ENCODE peak calls at places on chromosomes 16 and 17, in four cellular contexts. T, Y, A and C are unnamed samples.

GRCh38 chr16:85288341-85288868 is 176.1 kb upstream of the CIBAR2 start:
- DNase-seq in T (no peak), Y (no peak), A (no peak), C (no peak)

GRCh38 chr16:52912565-52913173 is 140.0 kb downstream of the CHD9NB start:
- DNase-seq in T (peak), Y (peak), A (peak), C (peak)

GRCh38 chr17:1736348-1737281 is 6.1 kb upstream of the SERPINF2 start:
- DNase-seq in T (peak), Y (no peak), A (peak), C (no peak)

GRCh38 chr17:66834919-66835454 is at the start of gene CACNG5:
- DNase-seq in T (no peak), Y (no peak), A (no peak), C (peak)

GRCh38 chr16:85417156-85417860 is 195.8 kb upstream of the GSE1 start:
- DNase-seq in T (no peak), Y (no peak), A (no peak), C (no peak)

GRCh38 chr16:69105501-69106361 is at the start of gene HAS3:
- DNase-seq in T (peak), Y (peak), A (peak), C (peak)

GRCh38 chr17:44386182-44386525 is 3.3 kb downstream of the ITGA2B start:
- DNase-seq in T (no peak), Y (no peak), A (no peak), C (no peak)

GRCh38 chr16:53083123-53083522 is 28.3 kb downstream of the CHD9 start:
- DNase-seq in T (peak), Y (no peak), A (peak), C (no peak)

GRCh38 chr17:48546187-48546923 is 1.4 kb upstream of the HOXB2 start:
- DNase-seq in T (no peak), Y (no peak), A (peak), C (peak)

GRCh38 chr17:74943808-74944522 is 8.3 kb downstream of the OTOP3 start:
- DNase-seq in T (no peak), Y (no peak), A (no peak), C (peak)

GRCh38 chr16:59859606-59860402 is 1125.7 kb upstream of the GOT2 start:
- DNase-seq in T (no peak), Y (no peak), A (no peak), C (no peak)

GRCh38 chr17:15475620-15476354 is 8.4 kb upstream of the CDRT4 start:
- DNase-seq in T (no peak), Y (no peak), A (peak), C (no peak)

GRCh38 chr16:81641403-81642106 is 137.5 kb upstream of the PLCG2 start:
- DNase-seq in T (no peak), Y (peak), A (no peak), C (peak)

GRCh38 chr16:21001262-21001661 is 100.7 kb downstream of the LYRM1 start:
- DNase-seq in T (peak), Y (peak), A (peak), C (peak)

GRCh38 chr17:57649731-57650484 is 95.2 kb downstream of the CCDC182 start:
- DNase-seq in T (no peak), Y (no peak), A (peak), C (peak)

GRCh38 chr17:17411692-17412091 is 65.1 kb upstream of the MED9 start:
- DNase-seq in T (no peak), Y (no peak), A (no peak), C (no peak)

GRCh38 chr16:85206472-85207356 is 94.4 kb upstream of the CIBAR2 start:
- DNase-seq in T (no peak), Y (no peak), A (peak), C (peak)

GRCh38 chr17:5919104-5919503 is 151.1 kb upstream of the WSCD1 start:
- DNase-seq in T (no peak), Y (no peak), A (no peak), C (peak)

DNA sequence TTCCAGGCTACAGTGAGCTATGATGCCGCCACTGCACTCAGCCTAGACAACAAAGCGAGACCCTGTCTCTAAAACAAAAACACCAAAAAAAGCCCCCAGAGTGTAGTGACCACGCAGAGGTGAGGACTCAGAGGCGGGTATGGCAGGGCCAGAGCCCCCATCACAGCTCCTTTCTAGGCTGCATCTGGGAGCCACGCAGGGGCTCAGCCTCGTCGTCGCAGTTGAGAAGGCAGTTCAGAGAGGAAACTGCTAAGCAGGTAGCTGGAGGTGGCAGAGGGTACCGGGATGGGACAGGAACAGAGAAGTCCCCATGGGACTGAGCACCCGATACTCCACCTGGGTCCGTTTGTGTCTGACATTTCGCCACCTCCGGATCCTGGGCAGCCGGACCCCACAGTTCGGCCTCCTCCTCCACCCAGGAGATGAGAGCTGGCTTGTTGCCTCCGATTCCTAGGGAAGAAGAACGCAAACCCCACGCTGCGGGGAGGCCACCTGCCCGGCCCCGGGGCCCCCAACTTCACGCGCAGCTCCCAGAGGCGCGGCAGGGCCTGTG is 701 bp downstream of the ZNF764 start:
- DNase-seq in T (peak), Y (peak), A (no peak), C (no peak)
- H3K4me3 ChIP-seq in T (peak), Y (peak), A (peak), C (peak)

GRCh38 chr16:79264237-79265104 is 336.1 kb downstream of the MAF start:
- DNase-seq in T (no peak), Y (no peak), A (no peak), C (no peak)

GRCh38 chr16:79261461-79261860 is 339.1 kb downstream of the MAF start:
- DNase-seq in T (peak), Y (peak), A (no peak), C (peak)

GRCh38 chr16:79257958-79258490 is 342.5 kb downstream of the MAF start:
- DNase-seq in T (no peak), Y (no peak), A (no peak), C (no peak)

GRCh38 chr16:79265701-79266100 is 334.8 kb downstream of the MAF start:
- DNase-seq in T (no peak), Y (no peak), A (no peak), C (no peak)

GRCh38 chr16:79261944-79262552 is 338.5 kb downstream of the MAF start:
- DNase-seq in T (no peak), Y (no peak), A (no peak), C (no peak)
- H3K4me2 ChIP-seq in T (no peak), Y (no peak), A (no peak), C (no peak)

GRCh38 chr17:82883461-82884031 is 43.7 kb upstream of the ZNF750 start:
- DNase-seq in T (no peak), Y (no peak), A (no peak), C (no peak)
- H3K4me3 ChIP-seq in T (no peak), Y (no peak), A (no peak), C (no peak)

DNA sequence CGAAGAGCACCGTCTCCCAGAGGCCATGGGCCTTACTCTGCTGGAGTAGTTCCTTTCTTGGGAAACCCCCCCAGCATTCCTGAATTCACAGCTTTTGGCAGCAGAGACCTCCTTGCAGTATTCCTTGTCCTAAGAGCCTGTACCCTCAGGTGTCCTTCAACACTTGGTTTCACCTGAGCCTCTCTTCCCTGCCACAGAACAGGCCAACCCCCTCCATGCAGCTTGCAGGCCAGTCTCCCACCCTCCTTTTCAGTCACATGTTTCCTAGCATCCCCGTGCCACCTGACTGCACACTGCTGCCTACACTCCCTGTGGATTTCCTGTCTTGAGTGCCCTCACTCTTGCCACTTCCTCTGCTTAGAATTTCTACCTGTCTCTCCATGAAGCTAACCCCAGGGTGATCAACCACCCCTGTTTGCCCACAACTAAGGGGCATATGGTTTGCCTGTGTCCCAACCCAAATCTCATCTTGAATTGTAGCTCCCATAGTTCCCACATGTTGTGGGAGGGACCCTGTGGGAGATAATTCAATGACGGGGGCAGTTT is 65.5 kb downstream of the DYNLRB2 start:
- DNase-seq in T (no peak), Y (no peak), A (no peak), C (no peak)
- H3K4me2 ChIP-seq in T (no peak), Y (no peak), A (no peak), C (no peak)

GRCh38 chr17:82134101-82134500 is 36.1 kb upstream of the FASN start:
- DNase-seq in T (no peak), Y (no peak), A (no peak), C (no peak)
- H3K4me3 ChIP-seq in T (no peak), Y (no peak), A (no peak), C (no peak)

DNA sequence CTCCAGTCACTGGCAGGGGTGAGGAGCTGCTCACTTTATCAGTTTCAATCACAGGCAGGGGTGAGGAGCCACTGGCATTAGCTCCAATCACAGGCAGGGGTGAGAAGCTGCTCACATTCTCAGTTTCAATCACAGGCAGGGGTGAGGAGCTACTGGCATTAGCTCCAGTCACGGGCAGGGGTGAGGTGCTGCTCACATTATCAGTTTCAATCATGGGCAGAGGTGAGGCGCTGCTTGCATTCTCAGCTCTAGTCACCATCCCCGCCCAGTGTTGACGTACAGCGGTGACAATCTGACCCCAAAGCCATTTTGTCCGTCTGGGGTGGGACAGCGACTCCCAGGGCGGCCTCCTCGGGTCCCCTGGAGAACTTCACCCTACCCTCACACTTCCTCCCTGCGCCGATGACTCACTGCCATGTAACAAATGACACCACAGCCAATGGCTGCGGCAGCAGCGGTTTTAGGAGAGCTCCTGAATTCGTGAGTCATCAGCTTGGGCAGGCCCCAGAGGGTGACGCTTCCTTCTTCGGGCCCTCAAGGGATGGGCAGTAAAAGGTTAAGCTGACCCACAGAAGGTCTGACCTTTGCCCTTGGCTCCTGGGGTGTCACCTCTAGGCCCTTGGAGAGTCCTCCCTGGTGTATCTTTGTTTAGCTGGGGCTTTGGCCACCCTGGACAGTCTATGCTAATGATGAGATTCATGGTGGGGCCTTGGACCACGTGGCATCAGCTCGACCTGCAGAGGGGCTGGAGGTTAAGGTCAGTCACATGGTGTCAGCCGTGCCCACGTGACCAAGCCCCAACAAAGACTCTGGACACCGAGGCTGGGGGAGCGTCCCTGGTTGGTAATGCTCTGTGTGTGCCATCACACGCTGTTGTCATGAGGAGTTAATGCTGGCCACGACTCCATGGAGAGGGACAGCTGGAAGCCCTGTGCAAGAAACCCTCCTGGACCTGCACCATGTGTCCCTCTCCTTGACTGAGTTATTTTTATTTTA is 171.7 kb downstream of the C16orf95 start:
- DNase-seq in T (no peak), Y (no peak), A (peak), C (no peak)
- H3K4me2 ChIP-seq in T (no peak), Y (no peak), A (no peak), C (no peak)

GRCh38 chr16:54936086-54936978 is 5.7 kb downstream of the IRX5 start:
- DNase-seq in T (no peak), Y (peak), A (no peak), C (peak)
- H3K4me3 ChIP-seq in T (no peak), Y (peak), A (no peak), C (peak)

DNA sequence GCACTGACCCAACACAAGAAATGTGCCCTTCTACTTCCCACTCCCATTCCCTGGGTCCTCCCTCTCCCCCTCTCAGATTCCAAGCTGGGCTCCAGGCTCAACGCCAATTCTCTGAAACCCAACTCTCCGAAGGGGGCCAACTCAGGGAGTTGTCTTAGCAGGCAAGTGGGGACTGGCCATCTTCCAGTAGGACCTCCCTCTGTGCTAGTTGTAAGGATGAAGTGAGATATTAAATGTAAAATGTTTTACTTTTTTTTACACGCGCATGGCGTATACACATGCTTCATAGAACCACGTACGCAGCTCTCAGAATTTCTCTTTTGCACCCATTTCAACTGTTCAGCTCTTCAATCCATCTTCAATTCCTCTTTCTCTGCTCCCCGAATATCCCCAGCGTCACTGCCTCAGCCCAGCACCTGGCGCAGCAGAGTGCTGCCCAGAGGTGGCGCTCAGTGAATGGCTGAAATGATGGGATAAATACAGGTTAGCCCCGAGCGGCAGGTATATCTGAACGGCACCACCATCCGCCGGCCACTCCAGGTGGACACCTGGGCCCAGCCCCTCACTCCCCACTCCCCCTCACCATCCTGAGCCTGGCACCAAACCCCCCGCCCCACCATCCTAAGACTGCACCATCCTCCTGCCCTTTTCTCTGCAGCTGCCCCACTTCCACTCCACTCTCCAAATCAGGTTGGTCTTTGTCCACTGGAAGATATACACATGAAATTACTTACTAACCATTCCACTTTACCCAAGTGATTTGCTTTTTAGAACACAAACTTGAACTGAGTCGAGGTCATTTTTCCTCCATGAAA is 43.9 kb upstream of the TNRC6C start:
- DNase-seq in T (peak), Y (no peak), A (no peak), C (peak)
- H3K4me2 ChIP-seq in T (no peak), Y (no peak), A (no peak), C (no peak)

GRCh38 chr16:54284319-54284930 is 2.2 kb downstream of the IRX3 start:
- DNase-seq in T (no peak), Y (peak), A (no peak), C (peak)

GRCh38 chr16:54285414-54286066 is 1.0 kb downstream of the IRX3 start:
- DNase-seq in T (no peak), Y (peak), A (no peak), C (peak)

GRCh38 chr16:54286067-54286329 is 589 bp downstream of the IRX3 start:
- DNase-seq in T (no peak), Y (no peak), A (no peak), C (no peak)

GRCh38 chr16:54283735-54284318 is 2.8 kb downstream of the IRX3 start:
- DNase-seq in T (no peak), Y (no peak), A (no peak), C (peak)

GRCh38 chr16:54284931-54285413 is 1.6 kb downstream of the IRX3 start:
- DNase-seq in T (no peak), Y (no peak), A (no peak), C (peak)
- H3K4me3 ChIP-seq in T (no peak), Y (peak), A (no peak), C (peak)

GRCh38 chr16:56781565-56781964 is 51.6 kb downstream of the NUP93 start:
- DNase-seq in T (no peak), Y (no peak), A (no peak), C (peak)

GRCh38 chr16:56788435-56788834 is 58.5 kb downstream of the NUP93 start:
- DNase-seq in T (no peak), Y (no peak), A (no peak), C (no peak)

GRCh38 chr16:56789360-56789759 is 59.4 kb downstream of the NUP93 start:
- DNase-seq in T (peak), Y (no peak), A (peak), C (no peak)

GRCh38 chr16:56783332-56783731 is 53.4 kb downstream of the NUP93 start:
- DNase-seq in T (no peak), Y (no peak), A (no peak), C (no peak)

GRCh38 chr16:56787185-56787584 is 57.3 kb downstream of the NUP93 start:
- DNase-seq in T (no peak), Y (no peak), A (no peak), C (peak)
- H3K4me2 ChIP-seq in T (no peak), Y (no peak), A (no peak), C (peak)